ENCODE peak calls at places on chromosomes 2 and 18, in eight cellular contexts. Z is A549, I is IMR-90, U is stomach, H is prostate gland, O is body of pancreas, G is ovary, L is H1. D is an unnamed sample.

GRCh38 chr2:54483426-54483825 is 27.3 kb downstream of the SPTBN1 start:
- DNase-seq in H (no peak), U (no peak), G (no peak), O (no peak), Z (peak), I (no peak), L (no peak), D (no peak)

GRCh38 chr2:222169346-222169745 is 129.5 kb downstream of the PAX3 start:
- DNase-seq in I (no peak), Z (no peak), U (no peak), G (no peak), H (no peak), O (no peak), L (no peak), D (no peak)

GRCh38 chr2:196171946-196172345 is 568 bp upstream of the STK17B start:
- DNase-seq in I (no peak), Z (no peak), G (no peak), L (no peak), H (no peak), U (no peak), O (no peak), D (no peak)

GRCh38 chr18:26017929-26018328 is 72.5 kb downstream of the SS18 start:
- DNase-seq in Z (no peak), I (no peak), O (no peak), L (no peak), U (no peak), H (no peak), G (no peak), D (no peak)

GRCh38 chr2:237859533-237860272 is at the start of gene RAMP1:
- DNase-seq in H (peak), I (peak), G (no peak), Z (no peak), L (no peak), O (peak), U (no peak), D (peak)

GRCh38 chr2:57465967-57466366 is 580.6 kb upstream of the VRK2 start:
- DNase-seq in O (no peak), H (no peak), L (no peak), I (no peak), Z (no peak), U (no peak), G (no peak), D (no peak)

GRCh38 chr2:28583899-28584553 is 88.2 kb downstream of the PLB1 start:
- DNase-seq in Z (peak), I (peak), L (no peak), H (no peak), O (peak), U (peak), G (peak), D (peak)

GRCh38 chr2:216371756-216372702 is at the start of gene MARCHF4:
- DNase-seq in Z (peak), H (peak), U (peak), I (peak), G (peak), O (peak), L (peak), D (peak)

GRCh38 chr18:46732201-46732600 is 24.7 kb downstream of the ST8SIA5 start:
- DNase-seq in G (no peak), Z (no peak), O (no peak), I (no peak), U (no peak), L (no peak), H (no peak), D (no peak)

GRCh38 chr2:20221169-20221938 is 3.6 kb downstream of the SDC1 start:
- DNase-seq in Z (no peak), H (peak), L (no peak), U (no peak), O (no peak), G (no peak), I (peak), D (no peak)

GRCh38 chr2:181887056-181887455 is 4.5 kb upstream of the ITPRID2 start:
- DNase-seq in H (no peak), L (no peak), I (no peak), Z (no peak), G (no peak), O (no peak), U (no peak), D (no peak)

GRCh38 chr2:66431840-66432511 is 2.9 kb upstream of the MEIS1 start:
- DNase-seq in L (no peak), G (peak), Z (no peak), H (no peak), I (no peak), U (no peak), O (no peak), D (no peak)

DNA sequence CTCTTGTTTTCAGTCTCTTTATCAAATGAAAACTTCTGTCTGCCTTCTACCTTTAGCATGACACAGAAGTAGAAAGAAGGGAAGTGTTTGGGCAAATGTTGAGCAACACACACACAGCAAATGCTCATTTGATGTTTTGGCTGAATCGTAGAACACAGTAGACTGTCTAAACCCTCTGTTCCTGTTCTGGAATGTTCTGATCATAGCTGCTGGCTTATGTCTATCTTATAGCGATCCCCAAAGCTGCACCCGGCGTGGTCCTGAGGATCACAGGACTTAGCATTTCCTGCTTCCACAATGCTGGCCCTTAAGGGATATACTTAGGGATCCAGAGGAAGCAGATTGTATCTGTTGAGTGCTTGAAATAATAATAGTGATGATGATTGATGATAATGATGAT is 15.2 kb downstream of the GNLY start:
- DNase-seq in Z (no peak), I (no peak), L (no peak), O (no peak), H (no peak), G (no peak), U (no peak), D (no peak)
- TF ChIP-seq POLR2A in Z (no peak), I (no peak), L (no peak), O (peak), H (no peak), G (no peak), U (no peak), D (no peak)

GRCh38 chr18:10143601-10144000 is 229.8 kb downstream of the VAPA start:
- DNase-seq in G (peak), U (no peak), L (no peak), O (no peak), I (no peak), Z (no peak), H (no peak), D (no peak)

GRCh38 chr18:10141559-10141958 is 227.7 kb downstream of the VAPA start:
- DNase-seq in G (no peak), L (peak), Z (peak), H (no peak), U (no peak), I (no peak), O (peak), D (no peak)

GRCh38 chr18:10142056-10142455 is 228.2 kb downstream of the VAPA start:
- DNase-seq in U (no peak), I (no peak), L (no peak), O (no peak), Z (no peak), H (no peak), G (no peak), D (no peak)

GRCh38 chr18:10140928-10141327 is 227.1 kb downstream of the VAPA start:
- DNase-seq in Z (peak), U (peak), L (peak), O (peak), H (peak), I (peak), G (no peak), D (no peak)

DNA sequence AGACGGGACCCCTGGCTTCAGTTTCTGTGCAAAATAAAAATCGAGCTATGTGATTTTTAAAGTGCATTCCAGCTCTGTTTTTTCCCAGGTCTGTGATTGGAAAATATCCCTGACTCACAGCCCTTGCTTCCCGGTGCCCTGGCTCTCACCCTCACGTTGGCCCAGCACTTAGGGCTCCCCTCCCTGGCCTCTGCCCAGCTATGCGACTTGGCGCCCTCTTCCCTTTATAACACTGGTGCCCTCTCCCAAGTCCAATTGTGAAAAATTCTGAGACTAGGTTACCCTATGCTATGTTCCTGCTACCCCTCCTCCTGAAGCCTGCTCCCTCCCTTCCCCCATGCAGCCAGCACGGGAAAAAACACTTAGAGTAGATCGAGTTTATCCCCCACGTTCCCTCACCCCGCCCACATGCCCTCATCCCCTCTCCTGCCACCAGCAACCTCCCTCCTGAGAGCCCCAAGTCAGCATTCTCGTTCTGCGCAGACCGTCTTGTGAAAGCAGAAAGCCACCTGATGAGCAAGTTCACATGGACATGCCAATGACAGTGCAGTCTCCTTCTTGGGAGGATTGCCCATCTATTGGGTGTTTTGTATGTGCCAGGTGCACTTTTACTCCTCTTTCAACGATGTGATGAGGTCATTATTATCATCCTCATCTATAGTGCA is 228.8 kb downstream of the VAPA start:
- DNase-seq in H (no peak), O (peak), U (no peak), G (no peak), L (peak), I (peak), Z (peak), D (no peak)
- TF ChIP-seq CTCF in H (no peak), O (no peak), U (no peak), G (no peak), L (no peak), I (no peak), Z (no peak), D (no peak)

GRCh38 chr2:241508240-241508509 is 209 bp downstream of the STK25 start:
- DNase-seq in I (no peak), Z (no peak), O (no peak), U (no peak), L (no peak), G (no peak), H (peak), D (peak)

GRCh38 chr2:241509408-241509784 is 1.0 kb upstream of the STK25 start:
- DNase-seq in U (no peak), G (no peak), Z (no peak), O (no peak), I (no peak), H (no peak), L (no peak), D (no peak)

GRCh38 chr2:241508510-241509407 is at the start of gene STK25:
- DNase-seq in I (peak), H (peak), O (peak), U (peak), G (peak), Z (peak), L (peak), D (peak)

GRCh38 chr2:241506793-241507429 is 1.5 kb downstream of the STK25 start:
- DNase-seq in L (no peak), O (no peak), U (no peak), G (no peak), I (no peak), Z (no peak), H (no peak), D (no peak)

GRCh38 chr2:241507430-241508239 is 749 bp downstream of the STK25 start:
- DNase-seq in U (peak), Z (peak), G (peak), O (peak), I (peak), L (peak), H (no peak), D (peak)
- TF ChIP-seq POLR2A in U (no peak), Z (peak), G (no peak), O (peak), I (no peak), L (no peak), H (peak), D (no peak)

DNA sequence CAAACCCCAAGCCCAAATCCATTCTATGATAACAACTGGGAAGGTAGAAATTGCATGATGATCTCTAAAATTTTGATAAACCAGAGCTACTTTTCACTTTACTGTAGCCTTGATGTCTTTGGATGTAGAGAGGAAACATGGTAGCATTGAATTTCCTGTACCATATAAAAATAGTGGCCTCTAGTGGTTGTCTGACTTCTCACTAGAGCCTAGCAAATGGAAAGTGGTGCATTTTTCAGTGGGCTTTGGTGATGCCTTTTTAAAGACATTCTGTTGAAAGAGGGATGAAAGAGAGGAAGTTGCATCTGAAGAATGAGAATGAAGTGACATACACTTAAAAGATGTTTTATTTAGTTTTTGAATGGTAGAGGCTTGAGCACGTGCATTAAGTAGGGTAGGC is 662.2 kb downstream of the XIRP2 start:
- DNase-seq in Z (peak), O (no peak), I (peak), U (no peak), L (no peak), H (no peak), G (no peak), D (no peak)
- TF ChIP-seq CTCF in Z (peak), O (peak), I (peak), U (no peak), L (peak), H (peak), G (no peak), D (peak)

GRCh38 chr2:217928324-217929293 is 74.2 kb downstream of the TNS1 start:
- DNase-seq in L (no peak), U (no peak), H (peak), Z (no peak), O (peak), G (no peak), I (no peak), D (no peak)
- TF ChIP-seq POLR2A in L (no peak), U (no peak), H (peak), Z (no peak), O (no peak), G (no peak), I (no peak), D (no peak)

GRCh38 chr2:35337922-35338321 is 1017.7 kb upstream of the CRIM1 start:
- DNase-seq in U (no peak), O (no peak), I (no peak), Z (no peak), H (no peak), G (no peak), L (no peak), D (no peak)

GRCh38 chr2:35347561-35347960 is 1008.0 kb upstream of the CRIM1 start:
- DNase-seq in U (no peak), G (no peak), O (no peak), L (no peak), I (no peak), H (no peak), Z (no peak), D (no peak)

DNA sequence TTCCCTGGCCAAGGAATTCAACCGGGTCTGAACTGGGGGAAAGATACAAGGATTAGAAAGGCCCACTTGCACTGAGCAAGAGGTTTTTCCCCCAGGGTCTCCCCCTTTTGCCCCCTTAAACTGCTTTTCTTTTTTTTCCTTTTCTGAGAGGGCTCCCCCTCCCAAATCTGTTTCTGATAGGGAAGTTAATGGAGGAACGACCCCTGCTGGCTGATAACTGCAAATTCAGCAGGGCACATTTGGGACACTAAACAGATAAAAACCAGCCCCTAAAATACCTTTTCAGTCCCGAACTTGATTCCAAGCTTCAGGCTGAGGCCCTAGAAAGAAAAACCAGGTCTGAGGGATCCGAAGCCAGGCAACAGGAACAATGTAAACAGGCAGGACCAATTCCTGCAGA is 1012.4 kb upstream of the CRIM1 start:
- DNase-seq in O (no peak), Z (no peak), H (no peak), G (no peak), I (no peak), U (no peak), L (peak), D (no peak)
- TF ChIP-seq CTCF in O (no peak), Z (peak), H (no peak), G (no peak), I (peak), U (no peak), L (peak), D (peak)

DNA sequence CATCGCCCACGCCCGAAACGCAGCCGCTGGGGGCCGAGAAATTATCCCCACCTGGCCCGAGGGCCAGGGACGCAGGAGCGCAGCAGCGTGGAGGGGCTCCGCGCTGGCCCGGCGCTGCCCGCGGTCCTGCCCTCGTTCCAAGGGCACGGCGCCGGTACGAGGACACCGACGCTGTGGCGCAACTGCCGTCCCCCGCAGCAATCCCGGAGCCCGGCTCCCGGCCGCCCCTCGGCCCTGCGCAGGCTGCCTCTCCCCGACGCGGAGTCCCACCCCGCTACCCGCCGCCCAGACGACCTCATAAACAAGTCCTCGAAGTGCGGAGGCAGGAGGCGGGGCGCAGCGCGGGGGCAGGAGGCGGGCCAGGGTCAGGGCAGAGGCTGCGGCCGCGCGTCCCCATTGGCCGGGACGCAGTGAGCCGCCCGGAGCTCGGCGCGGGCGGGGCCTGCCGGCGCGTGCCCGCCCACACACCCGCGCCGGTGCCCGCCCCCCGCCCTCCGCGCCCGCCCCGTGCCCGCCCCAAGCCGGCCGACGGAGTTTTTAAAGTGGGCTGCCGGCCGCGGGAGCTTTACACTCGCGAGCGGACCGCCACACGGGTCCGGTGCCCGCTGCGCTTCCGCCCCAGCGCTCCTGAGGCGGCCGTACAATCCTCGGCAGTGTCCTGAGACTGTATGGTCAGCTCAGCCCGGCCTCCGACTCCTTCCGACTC is at the start of gene EPAS1:
- DNase-seq in Z (peak), H (peak), I (peak), O (peak), L (peak), U (peak), G (peak), D (peak)
- TF ChIP-seq POLR2A in Z (peak), H (peak), I (peak), O (no peak), L (no peak), U (peak), G (peak), D (peak)

DNA sequence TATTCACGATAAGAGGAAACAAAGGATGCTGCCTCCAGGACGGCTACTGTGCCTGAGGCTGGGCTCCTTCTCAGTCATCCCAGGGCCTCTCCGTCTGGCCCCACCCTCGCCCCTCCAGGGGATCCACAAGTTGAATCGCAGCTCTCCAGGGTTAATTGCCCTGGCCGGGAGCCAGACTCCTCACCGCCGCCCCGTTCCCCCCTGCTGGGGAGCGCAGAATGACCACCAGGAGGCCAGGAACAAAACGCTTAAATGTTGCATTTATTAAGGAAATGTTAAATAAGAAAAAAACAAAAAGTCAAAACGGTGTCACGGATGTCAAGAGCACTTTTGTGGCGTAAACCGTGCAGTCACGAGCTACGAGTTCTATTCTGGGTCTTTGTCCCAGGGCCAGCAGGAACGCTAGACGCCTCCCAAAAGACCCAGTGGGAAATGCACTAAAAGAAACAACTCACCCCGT is 1.4 kb downstream of the RPRM start:
- DNase-seq in O (no peak), I (no peak), G (peak), U (no peak), L (peak), Z (no peak), H (no peak), D (no peak)
- TF ChIP-seq CTCF in O (no peak), I (no peak), G (peak), U (peak), L (peak), Z (no peak), H (no peak), D (peak)

DNA sequence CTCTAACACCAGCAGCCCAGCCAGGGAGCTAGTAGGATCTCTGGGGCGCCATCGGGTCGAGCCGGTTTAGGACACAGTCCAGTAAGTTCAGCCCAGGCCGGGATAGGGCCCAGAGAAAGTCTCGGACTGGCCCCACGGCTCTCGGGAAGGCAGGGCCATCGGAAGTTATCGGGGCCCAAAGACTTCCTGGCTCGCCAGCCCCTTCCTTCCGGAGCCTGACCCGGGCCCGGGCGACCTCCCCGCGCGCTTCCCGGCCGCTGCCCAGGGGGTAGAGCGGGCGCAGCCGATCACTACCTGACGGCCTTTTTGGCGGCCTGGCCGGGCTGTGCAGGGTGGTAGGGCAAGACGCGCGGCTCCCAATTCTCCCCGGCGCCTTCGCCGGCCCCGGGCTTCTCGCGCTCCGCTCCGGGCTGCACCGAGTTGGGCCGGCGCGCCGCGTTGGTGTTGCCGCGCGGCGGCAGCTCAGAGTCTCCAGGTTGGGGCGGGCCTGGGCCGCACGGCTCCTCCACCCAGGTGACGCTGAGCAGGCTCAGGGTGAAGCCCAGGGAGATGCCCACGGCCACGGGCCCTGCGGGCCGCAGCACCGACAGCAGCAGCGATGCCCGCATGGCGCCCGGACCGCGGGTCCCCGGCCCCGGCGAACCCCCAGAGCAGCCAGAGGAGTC is 546 bp downstream of the CHPF start:
- DNase-seq in O (no peak), H (no peak), L (peak), I (peak), U (no peak), G (no peak), Z (peak), D (peak)
- TF ChIP-seq POLR2A in O (no peak), H (no peak), L (no peak), I (no peak), U (no peak), G (no peak), Z (no peak), D (no peak)

D was measured in testis.